ENCODE peak calls at places on chromosomes 7 and 10, in eight cellular contexts. U is upper lobe of right lung; W is H9; Z is WTC11; A is activated T-helper 9 cell treated with anti-CD3 and anti-CD28 coated beads, Interleukin-2, amount 50 U/mL, for 16 hours; X is neural crest cell; C is NCI-H1694 treated with DMSO at 0.1 percent for 48 hours; Y is NCI-H2029 treated with DMSO at 0.1 percent for 48 hours. T is an unnamed sample.

GRCh38 chr7:130270947-130271790 is 4.5 kb downstream of the CPA2 start:
- DNase-seq in U (no peak), W (no peak), Z (no peak), A (no peak), X (no peak), C (no peak), Y (no peak), T (peak; percentile 8)

GRCh38 chr10:116829711-116830110 is 19.6 kb upstream of the ENO4 start:
- DNase-seq in U (no peak), W (no peak), Z (no peak), A (no peak), X (no peak), C (no peak), Y (no peak), T (no peak)

GRCh38 chr10:23035569-23035968 is 59.8 kb upstream of the MSRB2 start:
- DNase-seq in U (no peak), W (peak; percentile 65), Z (peak; percentile 36), A (no peak), X (no peak), C (no peak), Y (no peak), T (no peak)

GRCh38 chr10:43211431-43212042 is 55.3 kb downstream of the RASGEF1A start:
- DNase-seq in U (peak; percentile 44), W (no peak), Z (peak; percentile 8), A (no peak), X (no peak), C (no peak), Y (no peak), T (no peak)

GRCh38 chr10:119143657-119144056 is 21.9 kb downstream of the SFXN4 start:
- DNase-seq in U (no peak), W (no peak), Z (no peak), A (no peak), X (no peak), C (no peak), Y (no peak), T (no peak)

GRCh38 chr10:100364735-100365391 is 17.8 kb downstream of the SCD start:
- DNase-seq in U (peak; percentile 87), W (peak; percentile 86), Z (no peak), A (no peak), X (no peak), C (peak; percentile 63), Y (peak; percentile 27), T (no peak)

GRCh38 chr7:24979470-24979862 is 512 bp downstream of the OSBPL3 start:
- DNase-seq in U (peak; percentile 85), W (no peak), Z (peak; percentile 83), A (peak; percentile 71), X (peak; percentile 51), C (no peak), Y (no peak), T (peak; percentile 18)

GRCh38 chr10:72375173-72375572 is 20.5 kb upstream of the DNAJB12 start:
- DNase-seq in U (no peak), W (no peak), Z (peak; percentile 33), A (no peak), X (no peak), C (no peak), Y (no peak), T (no peak)

GRCh38 chr7:107404740-107405537 is 64.9 kb upstream of the GPR22 start:
- DNase-seq in U (no peak), W (no peak), Z (no peak), A (no peak), X (no peak), C (no peak), Y (no peak), T (no peak)

GRCh38 chr10:122089343-122090015 is 100.5 kb downstream of the TACC2 start:
- DNase-seq in U (no peak), W (no peak), Z (no peak), A (no peak), X (no peak), C (no peak), Y (no peak), T (no peak)

GRCh38 chr7:151351967-151352366 is 10.4 kb downstream of the NUB1 start:
- DNase-seq in U (no peak), W (no peak), Z (no peak), A (peak; percentile 20), X (no peak), C (no peak), Y (no peak), T (no peak)

GRCh38 chr7:78437118-78437517 is 638.5 kb downstream of the PHTF2 start:
- DNase-seq in U (no peak), W (no peak), Z (no peak), A (no peak), X (no peak), C (no peak), Y (no peak), T (no peak)

GRCh38 chr7:94348142-94348541 is 46.6 kb upstream of the COL1A2 start:
- DNase-seq in U (no peak), W (no peak), Z (no peak), A (no peak), X (no peak), C (no peak), Y (no peak), T (no peak)

GRCh38 chr10:133336131-133337078 is at the start of gene CALY:
- DNase-seq in U (peak; percentile 77), W (peak; percentile 78), Z (peak; percentile 81), A (peak; percentile 76), X (peak; percentile 28), C (no peak), Y (no peak), T (no peak)

GRCh38 chr7:112272921-112273561 is 66.5 kb downstream of the ZNF277 start:
- DNase-seq in U (peak; percentile 65), W (no peak), Z (no peak), A (no peak), X (no peak), C (no peak), Y (peak; percentile 95), T (peak; percentile 72)

GRCh38 chr10:71581376-71581775 is 138.2 kb downstream of the C10orf105 start:
- DNase-seq in U (no peak), W (no peak), Z (no peak), A (no peak), X (no peak), C (no peak), Y (no peak), T (no peak)

GRCh38 chr10:7329219-7329618 is 81.6 kb downstream of the SFMBT2 start:
- DNase-seq in U (no peak), W (no peak), Z (no peak), A (no peak), X (no peak), C (no peak), Y (no peak), T (no peak)

GRCh38 chr7:48347426-48347825 is 176.2 kb downstream of the ABCA13 start:
- DNase-seq in U (no peak), W (no peak), Z (no peak), A (no peak), X (no peak), C (no peak), Y (no peak), T (no peak)

GRCh38 chr7:109076561-109076960 is 506.9 kb downstream of the DNAJB9 start:
- DNase-seq in U (no peak), W (no peak), Z (no peak), A (no peak), X (no peak), C (no peak), Y (no peak), T (no peak)

GRCh38 chr10:60646966-60647796 is 131.1 kb upstream of the CDK1 start:
- DNase-seq in U (no peak), W (no peak), Z (no peak), A (no peak), X (peak; percentile 57), C (peak; percentile 64), Y (peak; percentile 12), T (no peak)

GRCh38 chr7:6175642-6176041 is 96.8 kb downstream of the CYTH3 start:
- DNase-seq in U (no peak), W (no peak), Z (no peak), A (no peak), X (no peak), C (no peak), Y (no peak), T (no peak)

GRCh38 chr7:101108330-101108857 is 18.5 kb upstream of the SERPINE1 start:
- DNase-seq in U (no peak), W (no peak), Z (no peak), A (no peak), X (no peak), C (no peak), Y (no peak), T (no peak)

GRCh38 chr10:130146042-130146441 is 9.9 kb downstream of the GLRX3 start:
- DNase-seq in U (no peak), W (no peak), Z (no peak), A (no peak), X (no peak), C (no peak), Y (no peak), T (no peak)

GRCh38 chr7:20218261-20218660 is 1.1 kb upstream of the MACC1 start:
- DNase-seq in U (no peak), W (no peak), Z (no peak), A (no peak), X (no peak), C (no peak), Y (no peak), T (no peak)

GRCh38 chr10:114315566-114316420 is 76.7 kb downstream of the VWA2 start:
- DNase-seq in U (peak; percentile 56), W (no peak), Z (no peak), A (no peak), X (no peak), C (no peak), Y (no peak), T (no peak)

GRCh38 chr10:77457266-77457665 is 180.3 kb downstream of the KCNMA1 start:
- DNase-seq in U (no peak), W (no peak), Z (no peak), A (no peak), X (no peak), C (no peak), Y (no peak), T (no peak)

GRCh38 chr7:49866076-49866735 is 92.8 kb downstream of the VWC2 start:
- DNase-seq in U (no peak), W (no peak), Z (no peak), A (no peak), X (no peak), C (no peak), Y (no peak), T (no peak)

GRCh38 chr7:516216-516605 is 3.4 kb downstream of the PDGFA start:
- DNase-seq in U (no peak), W (no peak), Z (no peak), A (no peak), X (no peak), C (no peak), Y (no peak), T (no peak)

GRCh38 chr10:86795353-86795752 is 38.9 kb downstream of the BMPR1A start:
- DNase-seq in U (no peak), W (no peak), Z (no peak), A (no peak), X (no peak), C (no peak), Y (no peak), T (no peak)

GRCh38 chr7:47461161-47461560 is 120.8 kb downstream of the TNS3 start:
- DNase-seq in U (peak; percentile 66), W (no peak), Z (no peak), A (no peak), X (no peak), C (no peak), Y (peak; percentile 71), T (no peak)

GRCh38 chr10:14556285-14556956 is 218.3 kb downstream of the FAM107B start:
- DNase-seq in U (no peak), W (peak; percentile 64), Z (peak; percentile 39), A (no peak), X (no peak), C (no peak), Y (no peak), T (no peak)

GRCh38 chr7:55526770-55527169 is 45.5 kb downstream of the VOPP1 start:
- DNase-seq in U (no peak), W (peak; percentile 49), Z (peak; percentile 38), A (no peak), X (no peak), C (peak; percentile 81), Y (no peak), T (no peak)

GRCh38 chr10:88886557-88886956 is 6.5 kb downstream of the STAMBPL1 start:
- DNase-seq in U (no peak), W (no peak), Z (no peak), A (no peak), X (no peak), C (peak; percentile 2), Y (no peak), T (no peak)

T was measured in DMS79.